ENCODE peak calls at places on chromosomes 13 and 19, in seven cellular contexts. M is IMR-90, W is HepG2, Y is H1, N is GM12878, R is K562, Z is SK-N-SH. V is an unnamed sample.

GRCh38 chr19:3175761-3176714 is 2.5 kb upstream of the S1PR4 start:
- DNase-seq in M (peak; percentile 65), W (no peak), Y (no peak), N (peak; percentile 57), R (no peak), Z (no peak), V (peak; percentile 87)

GRCh38 chr13:111531505-111531904 is 211.1 kb downstream of the TEX29 start:
- DNase-seq in M (peak; percentile 0), W (no peak), Y (no peak), N (no peak), R (peak; percentile 4), Z (no peak), V (peak; percentile 6)

GRCh38 chr19:5951338-5951861 is 26.5 kb downstream of the RANBP3 start:
- DNase-seq in M (no peak), W (no peak), Y (no peak), N (no peak), R (no peak), Z (no peak), V (no peak)

GRCh38 chr13:33727356-33728083 is 90.4 kb upstream of the RFC3 start:
- DNase-seq in M (no peak), W (no peak), Y (no peak), N (no peak), R (no peak), Z (no peak), V (no peak)

GRCh38 chr13:106417467-106418110 is 117.9 kb downstream of the EFNB2 start:
- DNase-seq in M (no peak), W (no peak), Y (no peak), N (no peak), R (no peak), Z (no peak), V (no peak)

GRCh38 chr19:48560095-48560530 is 8.1 kb downstream of the SULT2B1 start:
- DNase-seq in M (no peak), W (peak; percentile 43), Y (no peak), N (no peak), R (peak; percentile 35), Z (no peak), V (no peak)

GRCh38 chr19:9205506-9206113 is 13.8 kb downstream of the OR7D4 start:
- DNase-seq in M (peak; percentile 54), W (peak; percentile 33), Y (peak; percentile 34), N (no peak), R (peak; percentile 74), Z (peak; percentile 55), V (peak; percentile 32)

GRCh38 chr13:61255035-61255796 is 160.4 kb downstream of the PCDH20 start:
- DNase-seq in M (no peak), W (peak; percentile 3), Y (no peak), N (no peak), R (no peak), Z (no peak), V (peak; percentile 3)

GRCh38 chr19:4851551-4852290 is 15.7 kb downstream of the PLIN3 start:
- DNase-seq in M (peak; percentile 42), W (peak; percentile 85), Y (peak; percentile 60), N (no peak), R (peak; percentile 73), Z (peak; percentile 94), V (peak; percentile 63)

GRCh38 chr13:28477709-28477973 is 17.3 kb downstream of the FLT1 start:
- DNase-seq in M (no peak), W (no peak), Y (no peak), N (no peak), R (peak; percentile 16), Z (no peak), V (no peak)

GRCh38 chr19:19209372-19209771 is 2.4 kb upstream of the NCAN start:
- DNase-seq in M (no peak), W (no peak), Y (no peak), N (no peak), R (no peak), Z (no peak), V (no peak)

GRCh38 chr19:14979136-14979497 is 547 bp downstream of the SLC1A6 start:
- DNase-seq in M (no peak), W (no peak), Y (no peak), N (no peak), R (no peak), Z (no peak), V (no peak)

GRCh38 chr13:113915786-113916329 is 52.0 kb upstream of the GAS6 start:
- DNase-seq in M (no peak), W (no peak), Y (no peak), N (no peak), R (no peak), Z (no peak), V (no peak)

GRCh38 chr19:4368128-4368820 is 24.9 kb downstream of the MPND start:
- DNase-seq in M (peak; percentile 36), W (no peak), Y (no peak), N (no peak), R (no peak), Z (no peak), V (no peak)

GRCh38 chr19:50512999-50513745 is 541 bp downstream of the ASPDH start:
- DNase-seq in M (no peak), W (no peak), Y (no peak), N (no peak), R (no peak), Z (no peak), V (no peak)

GRCh38 chr13:30904043-30904442 is 2.0 kb upstream of the MEDAG start:
- DNase-seq in M (peak; percentile 52), W (no peak), Y (no peak), N (no peak), R (no peak), Z (no peak), V (no peak)

GRCh38 chr13:30908416-30908980 is 2.4 kb downstream of the MEDAG start:
- DNase-seq in M (peak; percentile 22), W (no peak), Y (no peak), N (no peak), R (no peak), Z (peak; percentile 65), V (no peak)

GRCh38 chr13:30906411-30906990 is 430 bp downstream of the MEDAG start:
- DNase-seq in M (no peak), W (no peak), Y (no peak), N (no peak), R (no peak), Z (no peak), V (no peak)

GRCh38 chr13:30905932-30906383 is at the start of gene MEDAG:
- DNase-seq in M (peak; percentile 57), W (no peak), Y (no peak), N (no peak), R (no peak), Z (no peak), V (no peak)

GRCh38 chr13:30907167-30907761 is 1.2 kb downstream of the MEDAG start:
- DNase-seq in M (peak; percentile 51), W (peak; percentile 6), Y (no peak), N (no peak), R (no peak), Z (peak; percentile 52), V (no peak)
- H3K4me3 ChIP-seq in M (no peak overlapping the region), W (no peak overlapping the region), Y (no peak overlapping the region), N (no peak overlapping the region), R (no peak overlapping the region), Z (no peak overlapping the region), V (no peak overlapping the region)

DNA sequence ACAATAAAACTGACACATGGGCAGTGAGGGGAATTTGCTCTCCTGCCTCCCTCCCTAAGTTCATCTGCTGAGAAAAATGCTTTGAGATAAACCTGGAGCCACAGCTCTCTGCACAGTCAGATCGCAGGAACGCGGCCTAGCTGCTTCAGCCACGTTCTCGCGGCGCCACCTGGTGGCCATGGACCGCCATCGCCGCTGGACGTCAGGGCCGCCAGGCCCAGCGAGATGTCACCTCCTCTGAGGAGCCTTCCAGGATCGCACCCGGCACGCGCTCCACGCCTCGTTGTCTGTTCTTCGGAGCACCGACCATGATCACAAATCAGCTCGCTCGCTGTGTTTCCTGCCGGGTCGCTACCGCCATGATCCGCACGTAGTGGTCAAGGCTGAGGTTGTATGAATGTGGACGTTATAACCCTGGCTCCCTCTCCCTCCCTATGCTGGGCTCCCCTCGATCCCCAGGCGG is 20.6 kb upstream of the USP29 start:
- DNase-seq in M (peak; percentile 35), W (peak; percentile 49), Y (no peak), N (no peak), R (peak; percentile 49), Z (peak; percentile 87), V (peak; percentile 42)
- TF ChIP-seq CTCF in M (peak; percentile 68), W (peak; percentile 99), Y (peak; percentile 96), N (peak; percentile 51), R (peak; percentile 71), Z (peak; percentile 50), V (peak; percentile 12)

DNA sequence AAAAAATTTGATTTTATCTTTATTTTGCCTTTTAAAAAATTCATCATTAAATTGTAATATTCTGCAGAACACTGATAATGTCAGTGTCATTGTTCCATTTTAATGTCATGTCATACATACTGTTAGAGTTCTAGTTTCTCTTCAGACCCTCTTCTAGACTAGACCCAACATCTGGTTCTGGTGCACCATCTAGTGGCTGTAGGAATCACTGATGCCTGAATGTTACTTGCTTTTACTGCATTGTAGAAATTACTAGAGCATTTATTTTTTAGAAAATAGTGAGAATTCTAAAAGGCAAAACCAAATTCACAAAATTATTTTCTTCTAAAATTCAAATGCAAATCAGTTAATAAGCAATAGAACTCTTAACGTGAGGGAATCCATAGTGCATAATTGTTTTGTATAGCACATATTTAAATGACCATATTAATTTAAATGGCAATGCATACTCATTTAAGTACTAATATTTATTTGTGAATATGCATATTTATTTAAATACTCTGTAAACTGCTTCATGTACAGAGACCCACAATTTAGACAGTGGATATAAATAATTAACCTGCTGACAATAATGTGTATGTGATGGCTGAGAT is 425.7 kb downstream of the KLF12 start:
- DNase-seq in M (peak; percentile 71), W (peak; percentile 59), Y (no peak), N (no peak), R (peak; percentile 56), Z (peak; percentile 54), V (peak; percentile 72)
- TF ChIP-seq USF2 in M (no peak), W (no peak), Y (no peak), N (no peak), R (no peak), Z (no peak), V (no peak)

GRCh38 chr19:7872306-7873204 is 1.6 kb downstream of the PRR36 start:
- DNase-seq in M (no peak), W (no peak), Y (no peak), N (no peak), R (no peak), Z (no peak), V (no peak)

GRCh38 chr19:7874857-7875393 is 735 bp upstream of the PRR36 start:
- DNase-seq in M (no peak), W (no peak), Y (no peak), N (no peak), R (no peak), Z (no peak), V (no peak)

GRCh38 chr19:7874080-7874856 is at the start of gene PRR36:
- DNase-seq in M (no peak), W (peak; percentile 58), Y (no peak), N (no peak), R (no peak), Z (peak; percentile 93), V (peak; percentile 56)

GRCh38 chr19:7871530-7872305 is 2.5 kb downstream of the PRR36 start:
- DNase-seq in M (peak; percentile 85), W (peak; percentile 83), Y (peak; percentile 96), N (peak; percentile 38), R (peak; percentile 97), Z (peak; percentile 83), V (peak; percentile 96)

GRCh38 chr19:7873304-7874079 is 698 bp downstream of the PRR36 start:
- DNase-seq in M (no peak), W (no peak), Y (no peak), N (no peak), R (no peak), Z (no peak), V (no peak)
- H3K4me3 ChIP-seq in M (no peak overlapping the region), W (peak overlapping the region; percentile 40), Y (peak overlapping the region; percentile 98), N (no peak overlapping the region), R (peak overlapping the region; percentile 31), Z (peak overlapping the region; percentile 47), V (peak overlapping the region; percentile 86)

GRCh38 chr19:10295305-10295846 is 5.6 kb downstream of the ICAM5 start:
- DNase-seq in M (no peak), W (no peak), Y (no peak), N (no peak), R (no peak), Z (peak; percentile 52), V (peak; percentile 61)
- TF ChIP-seq CTCF in M (no peak), W (peak; percentile 56), Y (peak; percentile 28), N (peak; percentile 18), R (no peak), Z (no peak), V (no peak)

V was measured in A549.